ENCODE peak calls at places on chromosomes 5 and 9, in six cellular contexts. P is astrocyte of the cerebellum, T is Peyer's patch, M is HCT116, Z is brain microvascular endothelial cell, F is H9. L is an unnamed sample.

GRCh38 chr9:89810434-89810833 is 205.6 kb downstream of the GADD45G start:
- DNase-seq in P (no peak), T (no peak), M (no peak), Z (peak; percentile 68), F (no peak), L (no peak)

GRCh38 chr9:94014066-94014654 is 59.0 kb upstream of the BARX1 start:
- DNase-seq in P (no peak), T (no peak), M (no peak), Z (peak; percentile 30), F (no peak), L (peak; percentile 32)

GRCh38 chr5:7897014-7897600 is 28.2 kb downstream of the MTRR start:
- DNase-seq in P (peak; percentile 12), T (no peak), M (no peak), Z (peak; percentile 79), F (peak; percentile 55), L (peak; percentile 59)

GRCh38 chr5:179160584-179160983 is 100.4 kb downstream of the ZNF354C start:
- DNase-seq in P (no peak), T (no peak), M (no peak), Z (no peak), F (peak; percentile 2), L (peak; percentile 10)

GRCh38 chr9:71562140-71562539 is 206.2 kb downstream of the CEMIP2 start:
- DNase-seq in P (no peak), T (no peak), M (no peak), Z (no peak), F (peak; percentile 37), L (no peak)

GRCh38 chr9:127336708-127337352 is 60.1 kb upstream of the SLC2A8 start:
- DNase-seq in P (peak; percentile 94), T (peak; percentile 25), M (peak; percentile 69), Z (peak; percentile 95), F (no peak), L (peak; percentile 94)

GRCh38 chr5:96318569-96319100 is 114.4 kb downstream of the PCSK1 start:
- DNase-seq in P (no peak), T (no peak), M (no peak), Z (no peak), F (no peak), L (no peak)

GRCh38 chr9:133487331-133487725 is 8.4 kb upstream of the SLC2A6 start:
- DNase-seq in P (no peak), T (no peak), M (no peak), Z (no peak), F (no peak), L (no peak)

GRCh38 chr5:180126716-180127681 is 55.4 kb upstream of the RNF130 start:
- DNase-seq in P (no peak), T (peak; percentile 13), M (no peak), Z (no peak), F (peak; percentile 61), L (no peak)

GRCh38 chr5:177604116-177604521 is 4.2 kb downstream of the B4GALT7 start:
- DNase-seq in P (no peak), T (no peak), M (peak; percentile 54), Z (no peak), F (no peak), L (no peak)

GRCh38 chr9:34430843-34431437 is 27.4 kb downstream of the FAM219A start:
- DNase-seq in P (peak; percentile 70), T (no peak), M (peak; percentile 13), Z (peak; percentile 61), F (peak; percentile 69), L (peak; percentile 91)

GRCh38 chr5:123997354-123998215 is 485.6 kb downstream of the CSNK1G3 start:
- DNase-seq in P (peak; percentile 73), T (no peak), M (no peak), Z (peak; percentile 20), F (no peak), L (peak; percentile 93)

GRCh38 chr5:117494208-117494607 is 919.6 kb upstream of the SEMA6A start:
- DNase-seq in P (no peak), T (no peak), M (no peak), Z (no peak), F (no peak), L (no peak)

GRCh38 chr5:71891856-71892255 is 172.8 kb downstream of the CARTPT start:
- DNase-seq in P (no peak), T (no peak), M (no peak), Z (peak; percentile 38), F (peak; percentile 61), L (peak; percentile 34)

GRCh38 chr5:76960004-76960625 is 7.3 kb downstream of the CRHBP start:
- DNase-seq in P (peak; percentile 51), T (no peak), M (no peak), Z (peak; percentile 42), F (peak; percentile 39), L (no peak)

GRCh38 chr9:18730241-18730640 is 256.3 kb downstream of the ADAMTSL1 start:
- DNase-seq in P (no peak), T (no peak), M (no peak), Z (no peak), F (no peak), L (no peak)
- TF ChIP-seq CTCF in P (no peak), T (no peak), M (no peak), Z (no peak), F (no peak), L (no peak)

GRCh38 chr5:119743927-119744326 is 114.6 kb downstream of the FAM170A start:
- DNase-seq in P (no peak), T (no peak), M (peak; percentile 59), Z (peak; percentile 53), F (peak; percentile 50), L (no peak)
- TF ChIP-seq CTCF in P (peak; percentile 22), T (no peak), M (peak; percentile 54), Z (peak; percentile 58), F (peak; percentile 86), L (peak; percentile 50)

DNA sequence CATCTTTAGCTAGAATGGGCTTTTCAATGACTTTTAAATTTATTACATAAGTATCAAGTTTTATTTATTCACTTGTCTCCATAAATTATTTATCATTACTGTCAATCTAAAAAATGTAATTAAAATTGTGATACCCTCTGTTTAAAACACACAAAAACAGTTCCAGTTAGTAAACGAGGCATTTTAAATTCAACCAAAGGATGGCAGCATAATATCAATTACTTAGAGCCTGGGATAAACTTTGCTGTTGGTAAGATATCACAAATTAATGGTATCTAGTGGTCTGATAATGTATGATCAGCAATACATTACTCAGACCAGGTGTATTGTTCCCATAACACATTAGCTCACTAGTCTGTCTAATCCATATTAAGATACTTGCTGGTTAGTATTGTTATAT is 9.6 kb upstream of the IFNE start:
- DNase-seq in P (no peak), T (no peak), M (no peak), Z (no peak), F (no peak), L (no peak)
- TF ChIP-seq CTCF in P (no peak), T (no peak), M (no peak), Z (no peak), F (no peak), L (peak; percentile 47)

GRCh38 chr9:74846771-74847170 is 41.0 kb downstream of the TRPM6 start:
- DNase-seq in P (peak; percentile 4), T (no peak), M (no peak), Z (no peak), F (no peak), L (no peak)
- TF ChIP-seq CTCF in P (no peak), T (no peak), M (no peak), Z (no peak), F (no peak), L (no peak)

GRCh38 chr9:105473221-105473620 is 25.4 kb downstream of the FSD1L start:
- DNase-seq in P (no peak), T (no peak), M (no peak), Z (no peak), F (no peak), L (no peak)

GRCh38 chr9:105479846-105480245 is 32.0 kb downstream of the FSD1L start:
- DNase-seq in P (no peak), T (no peak), M (no peak), Z (no peak), F (no peak), L (no peak)

GRCh38 chr9:105475302-105475701 is 27.5 kb downstream of the FSD1L start:
- DNase-seq in P (peak; percentile 28), T (no peak), M (no peak), Z (peak; percentile 38), F (no peak), L (peak; percentile 52)
- TF ChIP-seq CTCF in P (peak; percentile 62), T (no peak), M (peak; percentile 33), Z (peak; percentile 57), F (peak; percentile 64), L (peak; percentile 68)

DNA sequence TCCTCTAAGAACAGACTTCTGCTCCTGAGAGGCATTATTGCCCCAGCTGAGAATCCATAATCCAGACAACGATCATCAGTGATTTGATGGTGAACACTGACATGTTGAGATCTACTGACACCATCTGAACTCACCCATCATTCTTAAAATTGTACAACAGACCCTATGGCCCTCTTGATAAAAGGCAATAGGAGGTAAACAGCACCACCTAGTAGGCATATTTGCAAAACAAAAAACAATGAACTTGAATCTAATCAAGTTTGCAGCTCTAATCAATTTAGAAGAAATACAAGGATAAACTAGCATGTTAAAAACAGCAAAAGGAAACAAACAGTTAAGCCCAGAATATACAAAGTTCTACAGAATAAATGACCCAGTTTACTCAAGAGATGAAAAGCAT is 89.6 kb downstream of the SFXN1 start:
- DNase-seq in P (no peak), T (no peak), M (peak; percentile 4), Z (no peak), F (no peak), L (no peak)
- TF ChIP-seq CTCF in P (no peak), T (no peak), M (no peak), Z (no peak), F (peak; percentile 48), L (no peak)

GRCh38 chr9:3850083-3850482 is 324.3 kb upstream of the RFX3 start:
- DNase-seq in P (no peak), T (no peak), M (no peak), Z (no peak), F (no peak), L (no peak)

GRCh38 chr9:3845549-3845948 is 319.7 kb upstream of the RFX3 start:
- DNase-seq in P (no peak), T (no peak), M (no peak), Z (no peak), F (no peak), L (no peak)

GRCh38 chr9:3847377-3847776 is 321.6 kb upstream of the RFX3 start:
- DNase-seq in P (no peak), T (no peak), M (no peak), Z (no peak), F (no peak), L (no peak)

GRCh38 chr9:3852545-3852944 is 326.7 kb upstream of the RFX3 start:
- DNase-seq in P (no peak), T (no peak), M (no peak), Z (no peak), F (no peak), L (no peak)

GRCh38 chr9:3848445-3849114 is 322.8 kb upstream of the RFX3 start:
- DNase-seq in P (no peak), T (no peak), M (no peak), Z (no peak), F (peak; percentile 80), L (no peak)
- TF ChIP-seq CTCF in P (peak; percentile 25), T (no peak), M (peak; percentile 35), Z (peak; percentile 50), F (peak; percentile 69), L (peak; percentile 39)

DNA sequence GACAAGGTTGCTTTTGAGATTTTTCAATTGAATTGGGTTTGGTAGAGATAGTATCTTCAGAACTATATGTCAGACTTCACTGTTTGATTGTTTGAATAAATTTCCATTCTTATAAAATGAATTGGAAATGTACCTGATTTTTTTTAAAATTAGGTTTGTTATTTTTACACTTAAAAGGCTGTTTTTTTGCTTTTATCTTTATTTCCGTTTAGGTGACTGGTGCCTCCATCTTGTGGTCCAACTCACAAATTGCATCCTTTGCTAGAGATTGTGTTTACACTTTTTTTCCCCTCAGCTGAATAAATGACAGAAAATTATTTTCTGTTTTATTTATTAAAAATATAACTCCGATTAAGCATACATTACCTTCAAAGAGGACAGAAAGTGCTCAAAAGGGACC is 15.6 kb downstream of the NDUFAF2 start:
- DNase-seq in P (peak; percentile 16), T (no peak), M (peak; percentile 6), Z (peak; percentile 25), F (no peak), L (peak; percentile 25)
- TF ChIP-seq CTCF in P (peak; percentile 71), T (no peak), M (peak; percentile 60), Z (peak; percentile 65), F (peak; percentile 79), L (peak; percentile 81)

L was measured in HFFc6.